ENCODE peak calls at places on chromosomes 1 and 21, in ten cellular contexts. W is HCEC 1CT; C is activated CD4-positive, alpha-beta T cell treated with anti-CD3 and anti-CD28 coated beads, Interleukin-2, amount 50 U/mL, for 1 hour; X is fibroblast of lung; P is NCI-H446; T is GM06990; V is M059J; A is omental fat pad; L is NCI-H2029 treated with DMSO at 0.1 percent for 48 hours; N is endothelial cell. I is an unnamed sample.
A peak's percentile ranks its signal among the peaks of the same experiment; 100 is the strongest.

GRCh38 chr1:81801834-81802531 is 1.2 kb downstream of the ADGRL2 start:
- DNase-seq in W (peak; percentile 39), C (no peak), X (peak; percentile 58), P (no peak), T (peak; percentile 29), V (peak; percentile 32), A (no peak), L (no peak), N (peak; percentile 46), I (no peak)

GRCh38 chr1:14926818-14927555 is 226.6 kb upstream of the TMEM51 start:
- DNase-seq in W (no peak), C (no peak), X (no peak), P (no peak), T (no peak), V (no peak), A (no peak), L (no peak), N (no peak), I (no peak)

GRCh38 chr1:233045591-233045990 is 95.2 kb downstream of the NTPCR start:
- DNase-seq in W (no peak), C (no peak), X (peak; percentile 84), P (no peak), T (no peak), V (peak; percentile 23), A (no peak), L (no peak), N (no peak), I (no peak)

GRCh38 chr1:56527548-56528302 is 51.6 kb downstream of the PLPP3 start:
- DNase-seq in W (peak; percentile 24), C (no peak), X (no peak), P (no peak), T (no peak), V (no peak), A (no peak), L (peak; percentile 89), N (no peak), I (no peak)

GRCh38 chr1:59497616-59498015 is 200.7 kb downstream of the FGGY start:
- DNase-seq in W (no peak), C (no peak), X (no peak), P (no peak), T (no peak), V (no peak), A (no peak), L (no peak), N (no peak), I (no peak)

GRCh38 chr1:55428944-55429931 is 214.1 kb upstream of the USP24 start:
- DNase-seq in W (peak; percentile 98), C (no peak), X (peak; percentile 100), P (no peak), T (no peak), V (peak; percentile 100), A (peak; percentile 50), L (no peak), N (no peak), I (no peak)

GRCh38 chr1:15081088-15081487 is 72.5 kb upstream of the TMEM51 start:
- DNase-seq in W (no peak), C (no peak), X (no peak), P (no peak), T (no peak), V (no peak), A (no peak), L (no peak), N (no peak), I (no peak)

GRCh38 chr1:154956557-154956956 is 658 bp upstream of the PBXIP1 start:
- DNase-seq in W (no peak), C (no peak), X (no peak), P (no peak), T (no peak), V (peak; percentile 29), A (no peak), L (no peak), N (no peak), I (no peak)

GRCh38 chr1:59355361-59355760 is 58.5 kb downstream of the FGGY start:
- DNase-seq in W (no peak), C (no peak), X (no peak), P (no peak), T (peak; percentile 21), V (no peak), A (no peak), L (no peak), N (no peak), I (no peak)

GRCh38 chr1:211345719-211346118 is 19.1 kb downstream of the TRAF5 start:
- DNase-seq in W (no peak), C (no peak), X (peak; percentile 49), P (no peak), T (no peak), V (no peak), A (no peak), L (peak; percentile 24), N (no peak), I (peak; percentile 66)

GRCh38 chr1:13830616-13831280 is 130.8 kb downstream of the PRDM2 start:
- DNase-seq in W (peak; percentile 15), C (no peak), X (no peak), P (no peak), T (no peak), V (no peak), A (no peak), L (peak; percentile 55), N (no peak), I (no peak)

GRCh38 chr21:39003982-39004775 is 179.1 kb downstream of the PSMG1 start:
- DNase-seq in W (peak; percentile 92), C (no peak), X (peak; percentile 39), P (no peak), T (no peak), V (peak; percentile 65), A (no peak), L (peak; percentile 48), N (no peak), I (no peak)

GRCh38 chr1:1220197-1220596 is 6.2 kb upstream of the TNFRSF4 start:
- DNase-seq in W (no peak), C (no peak), X (no peak), P (no peak), T (no peak), V (no peak), A (no peak), L (no peak), N (no peak), I (no peak)

GRCh38 chr1:33137800-33138199 is 44.0 kb downstream of the TRIM62 start:
- DNase-seq in W (no peak), C (peak; percentile 25), X (peak; percentile 29), P (no peak), T (no peak), V (no peak), A (no peak), L (no peak), N (peak; percentile 69), I (peak; percentile 34)

GRCh38 chr1:37703061-37703460 is 10.7 kb downstream of the CDCA8 start:
- DNase-seq in W (no peak), C (no peak), X (no peak), P (no peak), T (no peak), V (no peak), A (no peak), L (no peak), N (no peak), I (no peak)

GRCh38 chr1:81921344-81921743 is 120.6 kb downstream of the ADGRL2 start:
- DNase-seq in W (no peak), C (no peak), X (no peak), P (no peak), T (no peak), V (no peak), A (no peak), L (no peak), N (no peak), I (no peak)

GRCh38 chr1:179702923-179703322 is 40.2 kb upstream of the FAM163A start:
- DNase-seq in W (no peak), C (no peak), X (no peak), P (no peak), T (no peak), V (no peak), A (no peak), L (no peak), N (no peak), I (no peak)

GRCh38 chr1:205950826-205951549 is 7.7 kb upstream of the SLC26A9 start:
- DNase-seq in W (peak; percentile 61), C (no peak), X (peak; percentile 65), P (no peak), T (no peak), V (peak; percentile 86), A (no peak), L (no peak), N (no peak), I (no peak)

GRCh38 chr1:26478159-26478558 is 5.9 kb downstream of the HMGN2 start:
- DNase-seq in W (no peak), C (no peak), X (no peak), P (no peak), T (no peak), V (no peak), A (no peak), L (no peak), N (no peak), I (no peak)

GRCh38 chr21:43809853-43810504 is 20.6 kb downstream of the RRP1 start:
- DNase-seq in W (no peak), C (no peak), X (no peak), P (no peak), T (no peak), V (no peak), A (no peak), L (no peak), N (no peak), I (no peak)

GRCh38 chr1:107057197-107058133 is 991 bp downstream of the PRMT6 start:
- DNase-seq in W (peak; percentile 53), C (peak; percentile 9), X (peak; percentile 68), P (peak; percentile 34), T (peak; percentile 81), V (peak; percentile 63), A (no peak), L (no peak), N (peak; percentile 58), I (no peak)

GRCh38 chr1:159985456-159985855 is 31.4 kb upstream of the SLAMF9 start:
- DNase-seq in W (no peak), C (no peak), X (no peak), P (no peak), T (no peak), V (no peak), A (no peak), L (no peak), N (no peak), I (no peak)

GRCh38 chr1:116690809-116691323 is 23.3 kb upstream of the IGSF3 start:
- DNase-seq in W (no peak), C (no peak), X (no peak), P (no peak), T (no peak), V (no peak), A (no peak), L (no peak), N (no peak), I (no peak)

GRCh38 chr1:160031368-160032164 is at the start of gene PIGM:
- DNase-seq in W (peak; percentile 78), C (peak; percentile 94), X (peak; percentile 93), P (peak; percentile 91), T (peak; percentile 90), V (peak; percentile 96), A (peak; percentile 94), L (peak; percentile 89), N (peak; percentile 86), I (peak; percentile 79)

GRCh38 chr1:174209347-174210187 is 50.2 kb downstream of the RABGAP1L start:
- DNase-seq in W (no peak), C (no peak), X (no peak), P (no peak), T (peak; percentile 70), V (no peak), A (no peak), L (no peak), N (no peak), I (no peak)

GRCh38 chr1:41819843-41820242 is 98.9 kb downstream of the HIVEP3 start:
- DNase-seq in W (no peak), C (no peak), X (no peak), P (no peak), T (no peak), V (no peak), A (no peak), L (peak; percentile 25), N (no peak), I (no peak)

GRCh38 chr1:201702936-201703335 is 126.0 kb upstream of the IPO9 start:
- DNase-seq in W (no peak), C (no peak), X (peak; percentile 50), P (no peak), T (no peak), V (peak; percentile 86), A (no peak), L (peak; percentile 84), N (no peak), I (peak; percentile 95)

GRCh38 chr21:45820171-45821091 is 161.1 kb upstream of the COL6A1 start:
- DNase-seq in W (peak; percentile 81), C (peak; percentile 83), X (peak; percentile 82), P (peak; percentile 75), T (peak; percentile 45), V (peak; percentile 86), A (peak; percentile 34), L (peak; percentile 20), N (peak; percentile 86), I (peak; percentile 70)